ENCODE peak calls at places on chromosomes 1 and 21, in four cellular contexts. N is CD8-positive, alpha-beta T cell; U is left ventricle myocardium inferior; K is tibial nerve. Z is an unnamed sample. For H3K9me3, the result is how much of the 10 kb centered on the place peaks cover.

GRCh38 chr1:82090104-82090503 is 289.4 kb downstream of the ADGRL2 start:
- DNase-seq in K (no peak), N (no peak), U (no peak), Z (no peak)

GRCh38 chr1:222009105-222009730 is 267.3 kb upstream of the DUSP10 start:
- DNase-seq in N (peak), K (no peak), U (no peak), Z (no peak)

GRCh38 chr1:45010855-45011811 is at the start of gene HECTD3:
- DNase-seq in U (peak), K (peak), N (peak), Z (peak)

GRCh38 chr1:232776526-232776925 is 28.7 kb upstream of the MAP10 start:
- DNase-seq in U (no peak), K (no peak), N (no peak), Z (no peak)

GRCh38 chr1:234758851-234759250 is 148.9 kb upstream of the IRF2BP2 start:
- DNase-seq in K (no peak), U (no peak), N (no peak), Z (no peak)

GRCh38 chr1:201675143-201675542 is 136.2 kb downstream of the NAV1 start:
- DNase-seq in N (no peak), K (no peak), U (peak), Z (no peak)

GRCh38 chr1:60279798-60280197 is 206.2 kb upstream of the C1orf87 start:
- DNase-seq in K (no peak), U (no peak), N (no peak), Z (no peak)

GRCh38 chr21:40844935-40845334 is 2.0 kb downstream of the DSCAM start:
- DNase-seq in K (no peak), U (no peak), N (no peak), Z (no peak)

GRCh38 chr1:7541629-7542028 is 229.5 kb upstream of the VAMP3 start:
- DNase-seq in U (no peak), N (no peak), K (no peak), Z (no peak)

GRCh38 chr1:225744745-225745144 is 32.9 kb upstream of the SRP9 start:
- DNase-seq in K (no peak), N (no peak), U (no peak), Z (no peak)

DNA sequence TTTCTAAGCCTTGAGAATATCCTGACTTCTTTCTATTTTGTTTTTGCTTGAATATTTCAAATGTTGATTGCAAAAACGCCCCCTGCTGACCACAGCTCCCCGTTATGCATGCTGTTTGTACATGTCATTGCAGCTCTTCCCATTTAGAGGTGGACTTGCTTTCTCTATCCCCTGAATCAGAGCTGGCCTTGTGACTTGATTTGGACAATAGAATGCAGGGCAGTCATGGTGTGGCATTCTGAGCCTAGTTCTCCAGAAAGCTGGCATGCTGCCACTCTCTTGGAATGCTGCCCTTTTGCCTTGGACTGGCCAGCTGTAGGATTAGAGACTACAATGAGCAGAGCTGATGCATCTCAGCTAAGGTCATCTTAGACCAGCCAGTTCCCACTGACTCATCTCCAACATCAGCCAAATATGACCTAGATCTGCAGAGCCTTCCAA is 1561.5 kb downstream of the MRPL39 start:
- DNase-seq in U (peak), N (peak), K (peak), Z (no peak)
- H3K9me3 ChIP-seq in U (under half), N (under half), K (under half), Z (under half)

GRCh38 chr21:33685613-33686197 is 43.4 kb downstream of the ITSN1 start:
- DNase-seq in U (no peak), K (no peak), N (no peak), Z (no peak)
- H3K9me3 ChIP-seq in U (under half), K (under half), N (under half), Z (under half)

GRCh38 chr1:239237912-239238311 is 148.5 kb upstream of the CHRM3 start:
- DNase-seq in N (no peak), K (no peak), U (no peak), Z (no peak)

GRCh38 chr1:239228451-239228850 is 157.9 kb upstream of the CHRM3 start:
- DNase-seq in U (no peak), K (no peak), N (no peak), Z (no peak)

GRCh38 chr1:239233626-239234025 is 152.7 kb upstream of the CHRM3 start:
- DNase-seq in U (no peak), K (no peak), N (no peak), Z (no peak)

DNA sequence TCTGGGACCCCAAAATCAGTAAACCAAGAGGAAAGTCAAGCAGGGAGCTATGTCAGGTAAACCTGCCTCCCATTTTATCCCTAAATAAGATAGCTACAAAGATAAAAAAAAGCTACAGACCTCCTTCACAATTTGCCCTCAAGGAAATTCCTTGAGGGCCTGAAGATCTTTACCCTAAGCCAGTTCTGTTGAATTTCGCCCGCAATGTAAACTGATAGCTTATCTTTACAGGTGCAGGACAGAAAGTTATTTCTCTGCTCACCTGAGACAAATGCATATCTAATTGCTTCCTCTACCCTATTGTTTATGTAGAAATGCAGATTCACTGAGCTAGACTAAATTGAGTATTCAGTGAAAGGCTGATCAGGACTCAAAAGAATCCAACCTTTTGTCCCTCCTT is 153.4 kb upstream of the CHRM3 start:
- DNase-seq in K (no peak), N (no peak), U (no peak), Z (no peak)
- H3K9me3 ChIP-seq in K (under half), N (under half), U (under half), Z (under half)

DNA sequence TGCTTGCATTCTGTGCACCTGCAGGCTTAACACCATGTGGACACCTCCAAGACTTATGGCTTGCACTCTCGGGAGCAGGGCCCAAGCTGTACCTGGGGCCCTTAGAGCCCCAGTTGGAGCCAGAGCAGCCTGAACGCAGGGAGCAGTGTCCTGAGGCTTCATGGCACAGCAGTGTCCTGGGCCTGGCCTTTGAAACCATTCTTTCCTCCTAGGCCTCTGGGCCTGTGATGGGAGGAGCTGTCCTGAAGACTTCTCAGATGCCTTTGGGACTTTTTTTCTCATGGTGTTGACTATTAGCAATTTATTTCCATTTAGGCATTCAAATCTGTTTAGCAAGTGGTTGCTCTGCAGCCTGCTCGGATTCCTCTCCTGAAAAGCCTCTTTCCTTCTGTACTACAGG is 11.0 kb downstream of the RPTN start:
- DNase-seq in K (no peak), U (no peak), N (no peak), Z (no peak)
- H3K9me3 ChIP-seq in K (under half), U (under half), N (under half), Z (under half)

Z was measured in T-helper 17 cell.